ENCODE peak calls at places on chromosomes 12 and 14, in four cellular contexts. N, Y, C and D are unnamed samples.

GRCh38 chr12:105820407-105821140 is 318.2 kb downstream of the NUAK1 start:
- DNase-seq in N (no peak), Y (peak), C (no peak), D (no peak)

GRCh38 chr12:63989301-63989845 is 144.9 kb downstream of the SRGAP1 start:
- DNase-seq in N (no peak), C (peak), Y (no peak), D (no peak)

GRCh38 chr14:75280831-75281690 is 2.4 kb downstream of the FOS start:
- DNase-seq in N (no peak), Y (peak), C (no peak), D (no peak)

GRCh38 chr12:54294152-54294913 is 6.5 kb downstream of the NFE2 start:
- DNase-seq in N (peak), C (no peak), Y (peak), D (no peak)

GRCh38 chr12:23648546-23648945 is 300.9 kb downstream of the SOX5 start:
- DNase-seq in Y (no peak), C (no peak), N (no peak), D (no peak)

GRCh38 chr14:94445003-94445402 is 7.6 kb downstream of the SERPINA11 start:
- DNase-seq in N (no peak), C (no peak), Y (no peak), D (no peak)

GRCh38 chr14:68157971-68158371 is 338.4 kb downstream of the RAD51B start:
- DNase-seq in Y (no peak), N (no peak), C (no peak), D (no peak)

GRCh38 chr12:58741226-58741625 is 179.1 kb downstream of the LRIG3 start:
- DNase-seq in Y (no peak), N (no peak), C (no peak), D (no peak)

GRCh38 chr14:67392728-67393314 is 19.1 kb downstream of the PLEK2 start:
- DNase-seq in Y (no peak), C (no peak), N (no peak), D (no peak)